ENCODE peak calls at places on chromosome 5, in ten cellular contexts. M, V, G, X, W, K, H, J, B and F are unnamed samples.

GRCh38 chr5:6342689-6343315 is 35.5 kb downstream of the MED10 start:
- DNase-seq in M (no peak), V (no peak), G (no peak), X (no peak), W (no peak), K (no peak), H (no peak), J (no peak), B (no peak), F (no peak)

GRCh38 chr5:161230222-161230621 is 316.3 kb downstream of the GABRB2 start:
- DNase-seq in M (no peak), V (no peak), G (no peak), X (no peak), W (peak), K (no peak), H (no peak), J (no peak), B (no peak), F (no peak)

GRCh38 chr5:67806647-67807046 is 408.9 kb upstream of the PIK3R1 start:
- DNase-seq in M (no peak), V (no peak), G (no peak), X (no peak), W (peak), K (no peak), H (no peak), J (no peak), B (no peak), F (no peak)

GRCh38 chr5:52863715-52864114 is 76.0 kb downstream of the ITGA1 start:
- DNase-seq in M (no peak), V (no peak), G (no peak), X (no peak), W (no peak), K (no peak), H (no peak), J (peak), B (no peak), F (no peak)

GRCh38 chr5:110909950-110910349 is 161.6 kb upstream of the TSLP start:
- DNase-seq in M (no peak), V (no peak), G (peak), X (peak), W (no peak), K (no peak), H (no peak), J (peak), B (no peak), F (no peak)

GRCh38 chr5:10499776-10500175 is 58.1 kb downstream of the ROPN1L start:
- DNase-seq in M (no peak), V (no peak), G (no peak), X (no peak), W (no peak), K (no peak), H (no peak), J (no peak), B (no peak), F (no peak)

GRCh38 chr5:41908374-41909079 is 4.4 kb downstream of the RIMOC1 start:
- DNase-seq in M (no peak), V (peak), G (peak), X (peak), W (no peak), K (no peak), H (no peak), J (peak), B (no peak), F (no peak)

GRCh38 chr5:35672995-35673394 is 55.3 kb downstream of the SPEF2 start:
- DNase-seq in M (no peak), V (no peak), G (no peak), X (no peak), W (peak), K (peak), H (no peak), J (no peak), B (peak), F (peak)

GRCh38 chr5:27242258-27242626 is 203.9 kb upstream of the CDH9 start:
- DNase-seq in M (no peak), V (no peak), G (peak), X (no peak), W (no peak), K (no peak), H (no peak), J (no peak), B (no peak), F (no peak)

GRCh38 chr5:133968057-133968993 is at the start of gene C5orf15:
- DNase-seq in M (peak), V (peak), G (peak), X (peak), W (peak), K (peak), H (peak), J (peak), B (peak), F (peak)

GRCh38 chr5:29077451-29077850 is 2039.1 kb upstream of the CDH9 start:
- DNase-seq in M (no peak), V (no peak), G (no peak), X (no peak), W (peak), K (no peak), H (no peak), J (no peak), B (no peak), F (no peak)

GRCh38 chr5:90134892-90135291 is 274.7 kb downstream of the CETN3 start:
- DNase-seq in M (peak), V (no peak), G (peak), X (peak), W (no peak), K (no peak), H (no peak), J (peak), B (no peak), F (no peak)

GRCh38 chr5:73789851-73790281 is 163.9 kb downstream of the ARHGEF28 start:
- DNase-seq in M (no peak), V (no peak), G (peak), X (no peak), W (no peak), K (peak), H (no peak), J (no peak), B (no peak), F (no peak)

GRCh38 chr5:172713113-172713808 is 57.7 kb downstream of the DUSP1 start:
- DNase-seq in M (no peak), V (no peak), G (no peak), X (no peak), W (no peak), K (peak), H (no peak), J (no peak), B (peak), F (peak)

GRCh38 chr5:135737701-135738563 is 96.5 kb upstream of the SLC25A48 start:
- DNase-seq in M (no peak), V (no peak), G (no peak), X (no peak), W (peak), K (no peak), H (no peak), J (no peak), B (no peak), F (no peak)

GRCh38 chr5:167821096-167821590 is 470.3 kb upstream of the WWC1 start:
- DNase-seq in M (no peak), V (no peak), G (no peak), X (no peak), W (no peak), K (no peak), H (no peak), J (no peak), B (no peak), F (no peak)

GRCh38 chr5:167820266-167820988 is 471.0 kb upstream of the WWC1 start:
- DNase-seq in M (no peak), V (no peak), G (peak), X (no peak), W (peak), K (no peak), H (no peak), J (no peak), B (no peak), F (no peak)

GRCh38 chr5:167821669-167822068 is 469.8 kb upstream of the WWC1 start:
- DNase-seq in M (no peak), V (no peak), G (no peak), X (no peak), W (no peak), K (no peak), H (no peak), J (no peak), B (no peak), F (no peak)

GRCh38 chr5:167816864-167817263 is 474.6 kb upstream of the WWC1 start:
- DNase-seq in M (no peak), V (no peak), G (no peak), X (no peak), W (no peak), K (no peak), H (no peak), J (no peak), B (no peak), F (no peak)

GRCh38 chr5:167819406-167819805 is 472.0 kb upstream of the WWC1 start:
- DNase-seq in M (no peak), V (no peak), G (no peak), X (no peak), W (no peak), K (peak), H (no peak), J (no peak), B (no peak), F (no peak)
- H3K4me3 ChIP-seq in M (no peak), V (no peak), G (no peak), X (no peak), W (no peak), K (no peak), H (peak), J (no peak), B (no peak), F (no peak)

GRCh38 chr5:71937906-71938698 is 169.2 kb upstream of the MAP1B start:
- DNase-seq in M (no peak), V (no peak), G (no peak), X (no peak), W (no peak), K (no peak), H (no peak), J (no peak), B (no peak), F (no peak)

GRCh38 chr5:71932131-71932635 is 175.1 kb upstream of the MAP1B start:
- DNase-seq in M (no peak), V (no peak), G (no peak), X (no peak), W (no peak), K (no peak), H (no peak), J (peak), B (no peak), F (no peak)

GRCh38 chr5:71932649-71933338 is 174.5 kb upstream of the MAP1B start:
- DNase-seq in M (peak), V (no peak), G (peak), X (no peak), W (peak), K (no peak), H (no peak), J (peak), B (no peak), F (no peak)
- H3K4me3 ChIP-seq in M (no peak), V (no peak), G (no peak), X (no peak), W (no peak), K (no peak), H (no peak), J (no peak), B (no peak), F (no peak)

GRCh38 chr5:157568717-157569116 is 6.9 kb downstream of the ADAM19 start:
- DNase-seq in M (no peak), V (no peak), G (no peak), X (no peak), W (no peak), K (no peak), H (no peak), J (no peak), B (no peak), F (no peak)

GRCh38 chr5:157575096-157575872 is at the start of gene ADAM19:
- DNase-seq in M (no peak), V (no peak), G (peak), X (no peak), W (no peak), K (peak), H (no peak), J (peak), B (no peak), F (peak)

GRCh38 chr5:157574456-157575095 is 999 bp downstream of the ADAM19 start:
- DNase-seq in M (no peak), V (no peak), G (no peak), X (no peak), W (peak), K (peak), H (no peak), J (peak), B (no peak), F (no peak)

GRCh38 chr5:157570801-157571200 is 4.8 kb downstream of the ADAM19 start:
- DNase-seq in M (no peak), V (no peak), G (no peak), X (no peak), W (no peak), K (peak), H (no peak), J (no peak), B (no peak), F (no peak)

DNA sequence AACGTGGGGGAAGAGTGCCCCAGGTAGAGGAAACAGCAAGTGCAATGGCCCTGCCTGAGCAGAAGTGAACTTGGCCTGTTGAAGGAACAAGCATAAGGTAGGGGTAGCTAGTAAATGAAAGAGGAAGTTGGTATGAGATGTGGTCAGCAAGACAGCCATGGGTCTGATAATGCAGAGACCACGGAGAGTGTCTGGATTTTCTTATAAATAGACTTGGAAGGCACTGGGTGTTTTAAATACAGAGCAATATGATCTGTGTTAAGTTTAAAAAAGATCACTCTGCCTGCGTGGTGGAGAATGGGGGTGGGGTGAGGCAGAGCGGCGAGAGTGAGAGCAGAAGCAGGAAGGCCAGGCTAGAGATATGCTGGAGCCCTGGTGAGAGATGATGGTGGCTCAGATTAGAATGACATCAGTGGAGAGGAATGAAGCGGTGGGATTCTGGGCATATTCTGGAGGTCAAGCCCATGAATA is 4.2 kb downstream of the ADAM19 start:
- DNase-seq in M (no peak), V (no peak), G (no peak), X (no peak), W (peak), K (peak), H (no peak), J (peak), B (peak), F (no peak)
- H3K4me3 ChIP-seq in M (no peak), V (no peak), G (no peak), X (peak), W (no peak), K (peak), H (no peak), J (no peak), B (no peak), F (peak)

GRCh38 chr5:1641560-1642166 is 117.9 kb upstream of the LPCAT1 start:
- DNase-seq in M (peak), V (peak), G (peak), X (peak), W (peak), K (peak), H (peak), J (peak), B (peak), F (peak)
- H3K4me3 ChIP-seq in M (no peak), V (no peak), G (no peak), X (no peak), W (no peak), K (no peak), H (no peak), J (no peak), B (no peak), F (no peak)

DNA sequence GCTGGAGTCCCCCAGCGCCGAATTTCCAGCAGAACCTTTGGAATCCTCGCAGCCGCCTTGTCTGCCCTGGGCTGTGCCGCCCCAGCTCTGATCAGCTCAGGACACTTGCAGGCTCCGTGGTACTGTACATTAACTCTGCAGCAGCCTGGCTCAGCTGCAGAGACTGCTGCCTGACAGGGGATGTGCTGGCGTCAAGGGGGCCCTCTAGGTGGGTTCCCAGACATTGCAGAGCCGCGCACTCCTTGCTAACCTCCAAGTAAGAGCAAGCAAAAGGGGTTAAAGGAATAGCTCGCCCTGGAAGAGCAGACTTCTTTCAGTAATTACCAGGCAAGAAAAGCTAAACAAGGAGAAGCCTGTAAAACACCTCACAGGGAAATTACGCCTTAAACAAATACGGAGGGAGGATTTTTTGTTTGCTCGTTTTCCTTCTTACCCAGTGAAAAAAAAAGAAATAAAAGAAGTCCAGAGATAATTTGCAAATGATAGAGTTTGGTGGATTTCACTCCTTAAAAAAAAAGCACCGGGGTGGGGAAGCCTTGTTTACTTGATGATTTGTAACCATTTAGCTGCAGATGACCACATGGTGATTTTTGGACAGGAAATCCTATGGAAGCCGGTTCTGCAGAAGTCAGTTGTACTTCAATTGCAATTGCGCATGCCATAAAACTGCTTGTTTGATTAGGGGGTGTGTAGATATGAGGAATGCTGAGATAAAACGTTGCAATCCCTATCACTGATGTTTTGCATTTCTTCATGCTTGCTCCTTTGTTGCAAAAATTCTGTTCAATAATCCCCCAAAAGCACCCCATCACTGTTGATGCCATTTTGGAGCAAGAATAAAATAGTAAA is 305.8 kb downstream of the PDE4D start:
- DNase-seq in M (peak), V (no peak), G (peak), X (peak), W (peak), K (no peak), H (no peak), J (peak), B (peak), F (no peak)
- H3K4me3 ChIP-seq in M (peak), V (peak), G (peak), X (peak), W (no peak), K (no peak), H (peak), J (no peak), B (no peak), F (no peak)

DNA sequence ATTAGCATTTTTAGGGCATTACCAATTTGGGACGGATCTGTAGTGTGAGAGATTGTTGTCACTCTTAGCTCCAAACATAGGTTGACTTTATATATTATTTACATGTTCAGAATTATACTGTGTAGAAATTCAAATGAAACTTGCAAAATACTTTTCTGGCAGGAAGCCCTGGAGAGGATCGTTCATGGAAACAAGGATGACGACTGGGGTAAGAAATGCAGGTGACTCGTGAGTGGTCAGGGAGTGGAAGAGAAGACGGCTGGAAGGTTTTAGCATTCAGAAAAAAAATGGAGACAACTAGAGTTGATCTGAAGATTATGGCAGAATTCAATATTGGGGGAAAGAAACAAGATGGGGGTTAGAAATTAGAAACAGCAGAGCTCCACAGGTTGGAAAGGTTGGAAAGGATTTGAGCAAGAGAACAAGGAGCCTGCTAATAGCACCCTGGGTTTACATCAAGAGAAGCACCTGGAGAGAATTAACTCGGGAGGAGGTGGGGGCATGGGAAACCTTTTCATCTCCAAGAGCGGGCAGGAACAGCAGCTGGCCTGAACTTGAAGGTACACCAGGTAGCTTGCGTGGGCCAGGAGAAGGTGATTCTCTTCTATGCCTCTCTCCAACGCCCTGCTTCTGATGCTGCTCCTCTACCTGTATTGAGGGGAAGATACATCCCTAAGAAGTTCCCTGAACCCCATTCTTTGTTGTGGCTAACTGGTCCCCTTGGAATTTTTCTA is 37.0 kb upstream of the GLRX start:
- DNase-seq in M (no peak), V (no peak), G (peak), X (peak), W (peak), K (no peak), H (no peak), J (no peak), B (no peak), F (no peak)
- H3K4me3 ChIP-seq in M (no peak), V (peak), G (peak), X (peak), W (no peak), K (no peak), H (peak), J (no peak), B (no peak), F (no peak)

GRCh38 chr5:130550553-130550940 is 614.5 kb downstream of the HINT1 start:
- DNase-seq in M (no peak), V (no peak), G (peak), X (no peak), W (no peak), K (no peak), H (no peak), J (no peak), B (no peak), F (no peak)
- H3K4me3 ChIP-seq in M (no peak), V (no peak), G (no peak), X (no peak), W (no peak), K (no peak), H (no peak), J (no peak), B (no peak), F (no peak)

DNA sequence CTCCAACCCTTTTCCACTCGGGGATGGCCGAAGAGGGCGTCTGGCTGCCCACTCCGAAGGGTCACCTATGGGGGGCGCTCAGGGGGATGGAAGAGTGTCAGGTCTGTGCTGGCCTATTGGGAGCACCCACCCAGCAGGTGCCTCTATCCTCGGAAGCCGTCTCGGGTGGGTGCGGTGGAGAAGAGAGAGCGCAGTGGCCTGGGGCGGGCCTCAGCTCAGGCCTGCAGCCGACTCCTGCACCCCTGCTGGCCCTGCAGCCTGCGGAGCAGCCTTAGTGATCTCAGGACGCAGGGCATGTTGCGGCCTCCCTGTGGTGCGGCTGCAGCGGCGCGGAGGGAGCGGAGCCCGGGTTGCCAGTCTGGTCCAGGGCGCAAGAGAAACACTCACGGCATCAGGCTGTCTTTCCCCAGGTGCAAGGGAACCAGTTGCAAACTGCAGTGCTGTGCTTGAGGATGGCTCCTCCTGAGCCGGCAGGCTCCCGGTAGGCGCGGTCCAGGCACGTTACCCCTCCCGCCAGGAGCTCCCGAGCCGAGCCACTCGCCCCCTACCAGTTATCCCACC is 1.5 kb upstream of the IRX2 start:
- DNase-seq in M (no peak), V (no peak), G (no peak), X (no peak), W (peak), K (no peak), H (no peak), J (no peak), B (no peak), F (no peak)
- H3K4me3 ChIP-seq in M (no peak), V (peak), G (peak), X (no peak), W (no peak), K (no peak), H (peak), J (no peak), B (no peak), F (no peak)